ENCODE peak calls at places on chromosome 15, in seven cellular contexts. V is AG10803; O is cardiac fibroblast; W is body of pancreas; C is foreskin fibroblast; P is SK-N-SH; A is CD8-positive, alpha-beta memory T cell. L is an unnamed sample.

GRCh38 chr15:70956596-70956995 is 64.0 kb downstream of the LRRC49 start:
- DNase-seq in V (peak), O (no peak), W (no peak), C (no peak), P (no peak), A (no peak), L (peak)

GRCh38 chr15:75694241-75695182 is 18.1 kb downstream of the CSPG4 start:
- DNase-seq in V (peak), O (peak), W (peak), C (peak), P (peak), A (no peak), L (peak)

GRCh38 chr15:77457619-77458265 is 37.1 kb downstream of the HMG20A start:
- DNase-seq in V (peak), O (peak), W (no peak), C (peak), P (no peak), A (no peak), L (no peak)

GRCh38 chr15:70569718-70570231 is 193.6 kb downstream of the UACA start:
- DNase-seq in V (no peak), O (peak), W (no peak), C (no peak), P (no peak), A (no peak), L (no peak)

GRCh38 chr15:70526221-70526973 is 237.0 kb downstream of the UACA start:
- DNase-seq in V (peak), O (peak), W (no peak), C (peak), P (peak), A (no peak), L (peak)

GRCh38 chr15:73009306-73010091 is 42.8 kb upstream of the NEO1 start:
- DNase-seq in V (no peak), O (no peak), W (no peak), C (no peak), P (no peak), A (no peak), L (no peak)

GRCh38 chr15:76197703-76198455 is 113.4 kb downstream of the ETFA start:
- DNase-seq in V (no peak), O (no peak), W (no peak), C (no peak), P (no peak), A (no peak), L (no peak)

GRCh38 chr15:91866971-91867372 is 13.5 kb downstream of the SLCO3A1 start:
- DNase-seq in V (peak), O (peak), W (no peak), C (no peak), P (no peak), A (no peak), L (no peak)

GRCh38 chr15:85925649-85926237 is 131.0 kb upstream of the KLHL25 start:
- DNase-seq in V (no peak), O (no peak), W (no peak), C (no peak), P (no peak), A (no peak), L (no peak)

GRCh38 chr15:55894406-55894965 is 98.9 kb downstream of the NEDD4 start:
- DNase-seq in V (no peak), O (no peak), W (no peak), C (no peak), P (no peak), A (no peak), L (no peak)

GRCh38 chr15:67878647-67879293 is 38.9 kb upstream of the RNU6-1 start:
- DNase-seq in V (no peak), O (no peak), W (no peak), C (no peak), P (no peak), A (no peak), L (no peak)

GRCh38 chr15:58064119-58065010 is 1.1 kb downstream of the ALDH1A2 start:
- DNase-seq in V (no peak), O (peak), W (no peak), C (no peak), P (no peak), A (no peak), L (no peak)

GRCh38 chr15:74396445-74397238 is 29.2 kb upstream of the CYP11A1 start:
- DNase-seq in V (peak), O (peak), W (no peak), C (peak), P (no peak), A (no peak), L (no peak)

GRCh38 chr15:91289324-91289723 is 189.3 kb downstream of the SV2B start:
- DNase-seq in V (no peak), O (no peak), W (no peak), C (no peak), P (peak), A (no peak), L (no peak)

GRCh38 chr15:31439328-31439727 is 112.7 kb downstream of the KLF13 start:
- DNase-seq in V (no peak), O (peak), W (no peak), C (no peak), P (no peak), A (no peak), L (no peak)

GRCh38 chr15:71595846-71596553 is 214.4 kb upstream of the NR2E3 start:
- DNase-seq in V (peak), O (peak), W (no peak), C (peak), P (no peak), A (no peak), L (no peak)

GRCh38 chr15:87877114-87877810 is 379.3 kb downstream of the NTRK3 start:
- DNase-seq in V (peak), O (peak), W (no peak), C (no peak), P (peak), A (no peak), L (no peak)

GRCh38 chr15:30065025-30065801 is 17.5 kb upstream of the GOLGA8J start:
- DNase-seq in V (peak), O (peak), W (no peak), C (peak), P (no peak), A (no peak), L (peak)

GRCh38 chr15:96553006-96553405 is 222.5 kb downstream of the NR2F2 start:
- DNase-seq in V (peak), O (peak), W (no peak), C (no peak), P (no peak), A (no peak), L (no peak)

GRCh38 chr15:69338535-69339213 is 40.0 kb downstream of the PAQR5 start:
- DNase-seq in V (no peak), O (peak), W (no peak), C (no peak), P (no peak), A (no peak), L (no peak)
- H3K4me3 ChIP-seq in V (no peak), O (no peak), W (no peak), C (no peak), P (no peak), A (no peak), L (no peak)

DNA sequence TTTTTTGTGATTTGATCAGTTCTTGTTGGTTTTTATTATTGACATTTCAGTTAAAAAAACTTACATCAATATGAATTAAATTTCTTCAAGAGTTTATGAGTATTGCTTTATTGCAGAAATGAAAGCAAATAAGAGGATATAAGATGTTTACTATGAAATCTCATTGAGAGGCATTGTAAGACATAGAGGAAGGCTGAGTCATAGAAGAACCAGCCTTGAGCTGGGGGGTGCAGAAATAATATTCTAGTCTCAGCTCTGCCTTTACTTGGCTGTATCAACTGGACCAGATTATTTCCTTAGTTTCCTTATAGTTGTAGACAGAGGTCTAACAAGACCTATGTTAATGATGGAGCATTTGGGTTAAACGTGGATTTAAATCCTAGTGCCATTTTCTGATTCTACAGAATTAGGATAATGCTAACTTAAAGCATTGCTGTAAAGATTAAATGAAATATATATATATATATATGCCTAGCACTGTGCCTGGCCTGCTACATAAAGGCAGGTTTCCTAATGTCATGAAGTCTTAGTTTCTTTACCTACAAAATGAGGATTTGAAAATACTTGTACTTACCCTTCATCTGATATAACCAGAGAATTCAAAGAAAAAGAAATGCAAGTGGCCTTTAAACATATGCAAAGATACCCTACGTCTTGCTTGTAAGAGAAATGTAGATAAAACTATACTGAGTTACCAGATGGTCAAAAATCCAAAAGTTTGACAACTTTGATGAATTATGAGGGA is 7.3 kb downstream of the FAM98B start:
- DNase-seq in V (no peak), O (peak), W (no peak), C (no peak), P (no peak), A (no peak), L (no peak)
- H3K4me3 ChIP-seq in V (no peak), O (no peak), W (no peak), C (no peak), P (no peak), A (no peak), L (no peak)

GRCh38 chr15:64699767-64700388 is 75.5 kb downstream of the RBPMS2 start:
- DNase-seq in V (peak), O (peak), W (peak), C (peak), P (peak), A (no peak), L (no peak)
- H3K4me3 ChIP-seq in V (peak), O (no peak), W (no peak), C (peak), P (peak), A (no peak), L (no peak)

GRCh38 chr15:59306520-59307163 is 66.0 kb downstream of the MYO1E start:
- DNase-seq in V (peak), O (peak), W (no peak), C (peak), P (no peak), A (no peak), L (no peak)

GRCh38 chr15:59309405-59309804 is 63.3 kb downstream of the MYO1E start:
- DNase-seq in V (no peak), O (no peak), W (no peak), C (no peak), P (no peak), A (no peak), L (no peak)

GRCh38 chr15:59303641-59304433 is 68.8 kb downstream of the MYO1E start:
- DNase-seq in V (no peak), O (peak), W (no peak), C (no peak), P (no peak), A (no peak), L (no peak)

GRCh38 chr15:59304807-59305206 is 67.9 kb downstream of the MYO1E start:
- DNase-seq in V (no peak), O (no peak), W (no peak), C (no peak), P (no peak), A (no peak), L (no peak)

DNA sequence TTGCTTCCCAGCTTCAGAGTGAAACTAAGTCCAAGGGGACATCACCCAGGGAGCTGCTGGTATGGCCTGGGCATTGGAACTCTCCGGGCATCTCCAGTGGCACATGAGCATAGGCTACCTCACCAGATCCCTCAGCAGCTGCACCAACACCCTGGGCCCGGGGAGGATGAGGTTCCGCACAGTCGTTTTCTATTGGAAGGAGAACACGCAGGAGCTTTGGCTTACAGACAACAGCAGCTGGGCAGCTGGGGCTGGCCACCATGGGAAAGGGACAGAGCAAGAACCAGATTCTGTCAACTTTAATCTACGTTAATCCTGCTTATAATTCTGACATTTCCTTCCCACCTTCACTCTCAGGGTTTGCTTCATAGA is 65.5 kb downstream of the MYO1E start:
- DNase-seq in V (no peak), O (no peak), W (no peak), C (no peak), P (no peak), A (no peak), L (no peak)
- H3K4me3 ChIP-seq in V (no peak), O (no peak), W (no peak), C (no peak), P (no peak), A (no peak), L (no peak)

DNA sequence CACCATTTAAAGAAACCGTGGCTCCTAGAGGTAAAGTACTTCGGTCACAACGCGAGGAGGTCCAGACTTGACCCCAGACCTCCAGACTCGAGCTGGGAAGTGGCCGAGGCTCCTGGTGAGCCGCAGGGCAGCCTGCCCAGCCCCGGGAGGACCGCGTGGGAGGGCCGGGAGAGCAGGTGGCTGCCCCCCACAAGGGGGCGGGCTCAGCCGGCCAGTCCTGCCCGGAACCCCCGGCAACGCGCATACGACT is at the start of gene SLC27A2:
- DNase-seq in V (no peak), O (no peak), W (peak), C (no peak), P (peak), A (peak), L (no peak)
- H3K4me3 ChIP-seq in V (peak), O (peak), W (peak), C (peak), P (peak), A (peak), L (peak)

GRCh38 chr15:89087066-89087829 is 1.0 kb upstream of the ABHD2 start:
- DNase-seq in V (no peak), O (no peak), W (no peak), C (no peak), P (no peak), A (no peak), L (no peak)
- H3K4me3 ChIP-seq in V (peak), O (no peak), W (no peak), C (peak), P (peak), A (peak), L (peak)

GRCh38 chr15:28886431-28887343 is 913 bp downstream of the APBA2 start:
- DNase-seq in V (no peak), O (no peak), W (no peak), C (no peak), P (peak), A (no peak), L (no peak)

GRCh38 chr15:28884151-28884940 is 1.4 kb upstream of the APBA2 start:
- DNase-seq in V (no peak), O (no peak), W (no peak), C (no peak), P (no peak), A (no peak), L (no peak)

GRCh38 chr15:28887344-28888174 is 1.8 kb downstream of the APBA2 start:
- DNase-seq in V (no peak), O (no peak), W (no peak), C (no peak), P (peak), A (no peak), L (no peak)

GRCh38 chr15:28885289-28885629 is 515 bp upstream of the APBA2 start:
- DNase-seq in V (no peak), O (no peak), W (no peak), C (no peak), P (no peak), A (no peak), L (no peak)

GRCh38 chr15:28885630-28886430 is at the start of gene APBA2:
- DNase-seq in V (peak), O (peak), W (peak), C (no peak), P (peak), A (peak), L (no peak)
- H3K4me3 ChIP-seq in V (peak), O (peak), W (peak), C (peak), P (peak), A (peak), L (peak)

DNA sequence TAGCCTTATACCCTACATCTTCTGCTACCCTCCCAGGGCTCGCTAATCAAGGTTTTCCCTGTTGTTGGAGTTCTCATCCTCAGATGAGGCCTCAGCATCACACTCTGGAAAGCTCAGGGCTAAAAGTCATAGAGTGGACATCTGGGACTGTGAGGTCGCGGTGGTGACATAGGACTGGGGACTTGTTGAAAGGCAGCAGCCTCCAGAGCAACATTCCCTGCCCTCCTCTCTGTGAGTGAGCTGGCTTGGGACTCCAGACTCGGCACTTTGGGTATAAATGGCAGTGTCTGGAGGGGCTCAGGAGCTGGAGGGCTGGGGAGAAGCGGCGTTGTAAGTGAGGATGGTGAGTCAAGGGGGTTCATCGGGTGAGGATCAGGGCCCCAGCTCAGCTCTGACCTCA is 2.7 kb downstream of the CA12 start:
- DNase-seq in V (no peak), O (no peak), W (no peak), C (no peak), P (no peak), A (no peak), L (no peak)
- H3K4me3 ChIP-seq in V (no peak), O (no peak), W (no peak), C (no peak), P (no peak), A (no peak), L (no peak)

L was measured in BJ.